ENCODE peak calls at places on chromosomes 2 and 18, in ten cellular contexts. I is AG04450, O is colonic mucosa, F is ascending aorta, W is fibroblast of mammary gland, R is endothelial cell of umbilical vein, G is type B pancreatic cell, U is right atrium auricular region, K is progenitor cell of endocrine pancreas, X is psoas muscle. H is an unnamed sample.

GRCh38 chr2:31381601-31382000 is 32.9 kb downstream of the XDH start:
- DNase-seq in R (no peak), F (no peak), X (no peak), K (no peak), G (no peak), U (no peak), O (no peak), W (no peak), I (no peak), H (no peak)

GRCh38 chr2:47195149-47195548 is 40.0 kb upstream of the STPG4 start:
- DNase-seq in F (no peak), K (no peak), W (peak), R (peak), I (no peak), U (no peak), O (no peak), G (no peak), X (no peak), H (peak)

GRCh38 chr2:223820549-223820948 is 16.8 kb downstream of the AP1S3 start:
- DNase-seq in O (no peak), X (no peak), R (peak), G (no peak), F (no peak), I (no peak), W (no peak), U (no peak), K (no peak), H (no peak)

GRCh38 chr2:27716301-27717069 is 52.8 kb downstream of the SLC4A1AP start:
- DNase-seq in R (no peak), O (no peak), I (no peak), X (no peak), W (no peak), U (peak), F (no peak), G (no peak), K (no peak), H (no peak)

GRCh38 chr2:100056478-100056877 is 85.9 kb downstream of the AFF3 start:
- DNase-seq in K (no peak), G (no peak), U (no peak), R (no peak), I (no peak), W (no peak), F (no peak), X (no peak), O (no peak), H (no peak)

GRCh38 chr2:241007880-241008710 is 9.7 kb downstream of the SNED1 start:
- DNase-seq in U (peak), R (no peak), X (no peak), G (peak), F (no peak), I (no peak), W (no peak), K (peak), O (no peak), H (peak)

GRCh38 chr2:231382116-231382515 is 13.4 kb upstream of the B3GNT7 start:
- DNase-seq in X (no peak), U (no peak), G (no peak), F (no peak), O (no peak), K (no peak), W (no peak), R (no peak), I (no peak), H (no peak)

GRCh38 chr2:219676586-219676985 is 49.2 kb downstream of the SLC4A3 start:
- DNase-seq in O (no peak), F (no peak), U (no peak), R (no peak), K (no peak), W (no peak), X (no peak), G (no peak), I (no peak), H (no peak)

GRCh38 chr2:120616261-120616660 is 119.4 kb upstream of the GLI2 start:
- DNase-seq in G (no peak), U (no peak), R (no peak), X (no peak), O (no peak), W (no peak), F (no peak), I (no peak), K (no peak), H (no peak)

GRCh38 chr2:29393676-29394075 is 278.5 kb downstream of the CLIP4 start:
- DNase-seq in U (no peak), K (no peak), X (no peak), O (no peak), R (no peak), F (no peak), I (no peak), W (no peak), G (no peak), H (no peak)

GRCh38 chr2:96536445-96537065 is at the start of gene ARID5A:
- DNase-seq in I (peak), O (peak), K (peak), F (peak), W (peak), G (peak), X (peak), U (peak), R (peak), H (peak)

GRCh38 chr18:62979172-62979571 is 263.8 kb downstream of the PHLPP1 start:
- DNase-seq in K (no peak), U (no peak), G (no peak), X (peak), O (no peak), I (peak), R (no peak), W (peak), F (no peak), H (no peak)

GRCh38 chr18:49691177-49691608 is 122.1 kb downstream of the ACAA2 start:
- DNase-seq in R (peak), K (no peak), O (no peak), U (no peak), X (no peak), W (peak), G (no peak), F (no peak), I (peak), H (no peak)

GRCh38 chr2:48377646-48378045 is 152.3 kb upstream of the STON1 start:
- DNase-seq in I (no peak), X (no peak), K (no peak), G (no peak), R (no peak), O (no peak), W (no peak), F (no peak), U (no peak), H (no peak)

GRCh38 chr2:48399828-48400552 is 130.0 kb upstream of the STON1 start:
- DNase-seq in I (no peak), O (no peak), U (no peak), R (no peak), K (no peak), W (no peak), F (no peak), G (no peak), X (no peak), H (no peak)

GRCh38 chr2:190110131-190110530 is 47.6 kb upstream of the MSTN start:
- DNase-seq in K (no peak), W (no peak), O (no peak), G (no peak), X (no peak), I (no peak), F (no peak), R (peak), U (no peak), H (no peak)

GRCh38 chr2:105125428-105125827 is 87.6 kb downstream of the MRPS9 start:
- DNase-seq in F (no peak), K (no peak), G (no peak), X (no peak), W (peak), U (no peak), R (no peak), I (no peak), O (no peak), H (no peak)

GRCh38 chr2:163266772-163267171 is 428.2 kb upstream of the KCNH7 start:
- DNase-seq in K (no peak), I (peak), O (no peak), X (no peak), F (no peak), R (no peak), U (no peak), G (no peak), W (peak), H (no peak)

GRCh38 chr2:174717273-174717672 is 47.0 kb downstream of the CHRNA1 start:
- DNase-seq in R (no peak), O (no peak), K (no peak), G (no peak), W (peak), I (no peak), U (no peak), X (no peak), F (no peak), H (no peak)

GRCh38 chr2:137724879-137725278 is 239.4 kb upstream of the HNMT start:
- DNase-seq in W (no peak), I (no peak), R (no peak), O (no peak), F (no peak), U (no peak), X (no peak), K (no peak), G (no peak), H (no peak)

GRCh38 chr2:42125887-42126594 is 43.1 kb upstream of the EML4 start:
- DNase-seq in F (no peak), R (no peak), O (peak), G (no peak), X (no peak), W (peak), U (no peak), K (no peak), I (no peak), H (peak)

GRCh38 chr2:233217892-233218377 is 33.5 kb upstream of the ATG16L1 start:
- DNase-seq in K (no peak), X (no peak), I (no peak), O (no peak), F (no peak), R (no peak), W (peak), G (no peak), U (no peak), H (no peak)

GRCh38 chr2:233350708-233351107 is 3.6 kb upstream of the DGKD start:
- DNase-seq in I (peak), X (no peak), F (no peak), U (no peak), K (no peak), G (no peak), R (peak), O (peak), W (peak), H (no peak)

GRCh38 chr2:241254904-241255351 is 60.5 kb downstream of the HDLBP start:
- DNase-seq in K (no peak), U (no peak), X (no peak), W (no peak), R (no peak), G (no peak), I (no peak), O (no peak), F (no peak), H (no peak)

GRCh38 chr2:29981402-29981801 is 60.0 kb upstream of the ALK start:
- DNase-seq in I (no peak), K (no peak), W (no peak), R (no peak), F (no peak), G (no peak), U (no peak), O (no peak), X (no peak), H (no peak)

GRCh38 chr2:96701636-96702035 is 38.2 kb downstream of the LMAN2L start:
- DNase-seq in R (no peak), G (no peak), W (no peak), O (no peak), K (no peak), I (no peak), F (no peak), X (no peak), U (no peak), H (no peak)

GRCh38 chr2:45729753-45730512 is 78.5 kb downstream of the PRKCE start:
- DNase-seq in O (no peak), G (no peak), K (no peak), F (no peak), X (no peak), U (no peak), W (no peak), I (no peak), R (peak), H (no peak)
- TF ChIP-seq CTCF in O (peak), G (peak), K (peak), F (no peak), X (no peak), U (peak), W (peak), I (peak), R (peak), H (no peak)

GRCh38 chr2:131040661-131041401 is 52.4 kb downstream of the FAM168B start:
- DNase-seq in I (no peak), X (no peak), O (no peak), F (peak), K (no peak), G (no peak), R (no peak), U (peak), W (no peak), H (peak)
- TF ChIP-seq CTCF in I (peak), X (no peak), O (no peak), F (no peak), K (peak), G (no peak), R (peak), U (no peak), W (peak), H (peak)

DNA sequence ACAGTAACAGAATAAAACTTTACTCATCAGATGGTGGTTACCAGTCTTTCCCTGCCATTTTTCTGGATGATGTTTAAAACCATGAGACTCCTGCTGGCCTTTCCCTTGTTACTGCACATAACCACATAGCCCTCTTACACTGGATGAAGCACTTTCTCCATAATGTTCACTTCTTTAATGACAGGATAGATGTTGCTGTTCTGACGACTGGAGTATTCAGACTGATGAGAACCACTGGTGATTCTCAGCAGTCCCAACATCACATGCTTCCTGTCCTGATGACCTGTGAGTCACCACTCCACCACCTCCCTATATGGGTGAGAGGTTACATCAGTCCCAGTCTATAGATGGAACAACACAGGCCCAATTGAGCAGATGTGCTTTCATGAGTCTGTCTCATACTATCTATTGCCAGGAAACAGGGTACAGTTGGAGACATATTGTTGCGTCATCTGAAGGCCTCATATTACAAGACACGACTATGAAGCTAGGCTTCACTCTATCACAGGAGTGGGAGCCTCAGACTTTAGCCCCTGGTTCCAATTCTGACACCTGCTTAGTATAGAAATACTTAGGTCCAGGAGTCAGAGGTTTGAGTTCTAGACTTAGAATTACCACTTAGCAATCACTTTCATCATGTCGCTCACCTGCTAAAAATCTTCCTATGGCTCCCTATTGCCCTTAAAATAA is 145.7 kb upstream of the KLF7 start:
- DNase-seq in K (no peak), F (peak), O (peak), R (peak), U (peak), X (peak), I (peak), W (peak), G (no peak), H (no peak)
- TF ChIP-seq CTCF in K (no peak), F (no peak), O (no peak), R (peak), U (peak), X (no peak), I (peak), W (peak), G (peak), H (peak)

GRCh38 chr2:159650574-159650973 is 34.2 kb upstream of the BAZ2B start:
- DNase-seq in I (no peak), U (no peak), K (no peak), W (no peak), R (no peak), X (no peak), F (no peak), G (no peak), O (no peak), H (no peak)
- TF ChIP-seq CTCF in I (no peak), U (no peak), K (no peak), W (no peak), R (no peak), X (no peak), F (no peak), G (no peak), O (no peak), H (no peak)

GRCh38 chr2:69375494-69376353 is 11.3 kb downstream of the GFPT1 start:
- DNase-seq in X (no peak), U (no peak), R (peak), O (peak), W (peak), F (no peak), G (no peak), K (no peak), I (no peak), H (no peak)
- TF ChIP-seq CTCF in X (peak), U (peak), R (peak), O (peak), W (peak), F (peak), G (peak), K (peak), I (peak), H (peak)

GRCh38 chr2:180733330-180733729 is 247.1 kb upstream of the UBE2E3 start:
- DNase-seq in K (no peak), G (no peak), O (no peak), W (no peak), I (no peak), U (no peak), X (no peak), R (no peak), F (no peak), H (no peak)
- TF ChIP-seq CTCF in K (no peak), G (no peak), O (no peak), W (no peak), I (no peak), U (no peak), X (no peak), R (no peak), F (no peak), H (no peak)

DNA sequence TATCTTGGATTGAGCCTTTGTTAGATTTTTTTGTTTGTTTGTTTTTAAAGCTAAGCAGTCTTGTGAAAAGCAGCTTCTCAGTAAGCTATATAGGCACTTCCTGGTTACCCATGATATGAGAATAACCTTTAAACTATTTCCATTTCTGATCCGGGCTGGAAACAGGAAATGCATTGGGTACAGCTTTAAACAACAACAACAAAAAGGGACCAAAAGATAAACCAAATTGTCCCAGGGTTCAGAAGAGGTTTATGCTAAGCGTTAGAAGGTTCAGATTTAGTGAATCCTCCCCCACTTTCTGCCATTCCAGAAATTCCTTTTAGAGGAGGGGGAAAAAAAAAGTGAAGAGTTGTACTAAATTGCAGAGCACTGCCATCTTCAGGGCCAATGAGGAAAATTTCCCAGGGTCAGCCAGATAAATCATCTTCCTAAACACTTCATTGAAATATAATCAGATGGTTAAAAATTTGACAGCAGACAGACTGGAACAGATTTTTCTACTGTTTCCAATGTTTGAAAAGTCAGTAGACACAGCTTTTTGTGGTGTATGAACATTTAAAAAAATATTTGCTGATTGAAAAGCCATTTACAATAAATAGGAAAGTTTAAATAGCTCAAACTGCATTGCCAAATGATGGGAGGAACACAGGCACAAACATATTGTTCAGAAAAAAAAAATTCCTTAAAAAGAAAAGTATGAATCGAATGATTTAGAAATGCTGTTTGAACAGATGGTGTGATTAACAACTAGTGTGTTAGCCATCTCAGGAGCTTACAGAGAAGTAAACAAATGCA is 190.0 kb upstream of the TANK start:
- DNase-seq in W (peak), O (peak), K (no peak), X (no peak), U (no peak), F (no peak), G (no peak), R (peak), I (peak), H (no peak)
- TF ChIP-seq CTCF in W (peak), O (peak), K (peak), X (peak), U (peak), F (peak), G (peak), R (peak), I (peak), H (peak)

DNA sequence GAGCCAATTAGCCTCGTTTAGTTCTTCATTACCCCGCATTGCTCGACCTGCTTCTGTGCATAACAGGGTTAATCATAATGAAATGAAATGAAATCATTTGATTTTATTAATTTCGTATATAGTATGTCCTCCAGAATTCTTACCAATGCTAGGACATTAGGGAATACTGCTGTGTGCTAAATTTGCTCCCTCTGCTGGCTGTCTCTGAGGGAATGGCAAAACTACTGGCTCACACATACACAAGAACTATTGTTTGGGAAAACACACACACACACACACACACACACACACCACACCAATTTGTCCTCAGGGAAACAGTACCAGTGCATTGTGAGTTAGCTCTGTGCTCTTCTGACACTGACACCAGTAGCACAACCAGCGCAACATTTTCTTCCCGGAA is 273.3 kb upstream of the TCF4 start:
- DNase-seq in R (peak), X (no peak), W (peak), K (no peak), U (no peak), O (no peak), I (no peak), F (no peak), G (no peak), H (no peak)
- TF ChIP-seq CTCF in R (peak), X (peak), W (peak), K (peak), U (peak), O (no peak), I (peak), F (no peak), G (peak), H (peak)